ENCODE peak calls at places on chromosomes 2 and 18, in seven cellular contexts. Q is foreskin keratinocyte; M is T follicular helper cell; J is NCI-H69; R is GM06990; T is T-cell; G is stimulated activated CD4-positive, alpha-beta T cell treated with anti-CD3 and anti-CD28 coated beads, Interleukin-2, amount 100 ng/mL, for 48 hours. V is an unnamed sample.

GRCh38 chr2:109422071-109422757 is 191.6 kb downstream of the SEPTIN10 start:
- DNase-seq in Q (no peak), M (no peak), J (no peak), R (no peak), T (no peak), G (no peak), V (no peak)

GRCh38 chr2:111624401-111625156 is 259.4 kb downstream of the ANAPC1 start:
- DNase-seq in Q (peak; percentile 60), M (no peak), J (no peak), R (no peak), T (no peak), G (no peak), V (no peak)

GRCh38 chr18:12236934-12237832 is 17.0 kb upstream of the CIDEA start:
- DNase-seq in Q (peak; percentile 22), M (peak; percentile 23), J (peak; percentile 70), R (peak; percentile 70), T (peak; percentile 50), G (peak; percentile 73), V (peak; percentile 63)

GRCh38 chr18:77622009-77622692 is 372.5 kb downstream of the GALR1 start:
- DNase-seq in Q (no peak), M (no peak), J (no peak), R (no peak), T (no peak), G (no peak), V (no peak)

GRCh38 chr2:203691149-203691548 is 15.3 kb upstream of the CD28 start:
- DNase-seq in Q (no peak), M (no peak), J (no peak), R (no peak), T (no peak), G (no peak), V (no peak)

GRCh38 chr2:133841905-133842304 is 273.6 kb upstream of the NCKAP5 start:
- DNase-seq in Q (peak; percentile 98), M (no peak), J (no peak), R (no peak), T (no peak), G (no peak), V (no peak)

GRCh38 chr18:53605198-53605597 is 619.3 kb downstream of the MBD2 start:
- DNase-seq in Q (no peak), M (no peak), J (no peak), R (no peak), T (no peak), G (no peak), V (no peak)

GRCh38 chr2:197255550-197255949 is 55.0 kb downstream of the ANKRD44 start:
- DNase-seq in Q (no peak), M (peak; percentile 47), J (peak; percentile 64), R (peak; percentile 83), T (peak; percentile 69), G (peak; percentile 67), V (peak; percentile 44)

GRCh38 chr18:48409591-48410094 is 460 bp upstream of the ZBTB7C start:
- DNase-seq in Q (no peak), M (no peak), J (peak; percentile 93), R (peak; percentile 15), T (no peak), G (no peak), V (peak; percentile 47)

GRCh38 chr2:23988371-23988770 is 21.5 kb upstream of the MFSD2B start:
- DNase-seq in Q (no peak), M (no peak), J (peak; percentile 25), R (no peak), T (no peak), G (no peak), V (no peak)

GRCh38 chr2:100646039-100646438 is 83.2 kb downstream of the PDCL3 start:
- DNase-seq in Q (no peak), M (no peak), J (no peak), R (no peak), T (no peak), G (no peak), V (no peak)

GRCh38 chr2:29920130-29920577 is 1.2 kb downstream of the ALK start:
- DNase-seq in Q (peak; percentile 25), M (peak; percentile 31), J (peak; percentile 53), R (peak; percentile 36), T (peak; percentile 35), G (peak; percentile 33), V (peak; percentile 81)

GRCh38 chr2:168515502-168515901 is 59.4 kb downstream of the CERS6 start:
- DNase-seq in Q (peak; percentile 73), M (no peak), J (no peak), R (no peak), T (no peak), G (no peak), V (no peak)

GRCh38 chr18:35691625-35692024 is 110.1 kb downstream of the GALNT1 start:
- DNase-seq in Q (no peak), M (no peak), J (no peak), R (no peak), T (no peak), G (no peak), V (no peak)

GRCh38 chr2:232236200-232236599 is 142.4 kb upstream of the ALPP start:
- DNase-seq in Q (peak; percentile 79), M (no peak), J (peak; percentile 83), R (peak; percentile 66), T (no peak), G (no peak), V (no peak)

GRCh38 chr2:238955648-238956531 is 108.0 kb downstream of the TWIST2 start:
- DNase-seq in Q (peak; percentile 25), M (no peak), J (no peak), R (no peak), T (no peak), G (no peak), V (no peak)

GRCh38 chr2:218605438-218605837 is 2.3 kb upstream of the PLCD4 start:
- DNase-seq in Q (no peak), M (no peak), J (peak; percentile 91), R (no peak), T (no peak), G (no peak), V (no peak)

GRCh38 chr2:33033524-33034150 is 86.9 kb downstream of the LTBP1 start:
- DNase-seq in Q (no peak), M (no peak), J (peak; percentile 89), R (no peak), T (no peak), G (no peak), V (peak; percentile 61)

GRCh38 chr2:20050104-20050711 is 1.2 kb downstream of the LAPTM4A start:
- DNase-seq in Q (peak; percentile 75), M (peak; percentile 21), J (peak; percentile 94), R (peak; percentile 39), T (peak; percentile 36), G (no peak), V (no peak)

GRCh38 chr2:224847961-224848850 is 132.0 kb upstream of the CCDC195 start:
- DNase-seq in Q (peak; percentile 94), M (no peak), J (peak; percentile 79), R (no peak), T (no peak), G (no peak), V (peak; percentile 27)

GRCh38 chr2:143321994-143322393 is 192.8 kb downstream of the ARHGAP15 start:
- DNase-seq in Q (peak; percentile 8), M (no peak), J (no peak), R (no peak), T (no peak), G (no peak), V (no peak)

GRCh38 chr2:68857855-68858456 is 13.2 kb downstream of the BMP10 start:
- DNase-seq in Q (peak; percentile 11), M (no peak), J (no peak), R (peak; percentile 22), T (no peak), G (no peak), V (no peak)

GRCh38 chr2:168416555-168416954 is 39.5 kb upstream of the CERS6 start:
- DNase-seq in Q (no peak), M (no peak), J (no peak), R (no peak), T (no peak), G (no peak), V (no peak)

GRCh38 chr2:7627587-7627986 is 710.4 kb downstream of the RNF144A start:
- DNase-seq in Q (no peak), M (no peak), J (no peak), R (no peak), T (no peak), G (no peak), V (no peak)

GRCh38 chr2:239817011-239817490 is 208.1 kb downstream of the NDUFA10 start:
- DNase-seq in Q (no peak), M (no peak), J (no peak), R (no peak), T (no peak), G (no peak), V (no peak)

GRCh38 chr18:46625069-46625468 is 32.0 kb downstream of the LOXHD1 start:
- DNase-seq in Q (no peak), M (no peak), J (no peak), R (no peak), T (no peak), G (no peak), V (no peak)

GRCh38 chr2:47738331-47738730 is 44.6 kb upstream of the MSH6 start:
- DNase-seq in Q (no peak), M (no peak), J (no peak), R (no peak), T (no peak), G (no peak), V (no peak)

GRCh38 chr2:100416939-100417744 is at the start of gene CHST10:
- DNase-seq in Q (peak; percentile 34), M (peak; percentile 7), J (peak; percentile 72), R (peak; percentile 81), T (peak; percentile 39), G (peak; percentile 41), V (peak; percentile 70)

GRCh38 chr2:126771501-126772195 is 115.7 kb downstream of the GYPC start:
- DNase-seq in Q (no peak), M (no peak), J (no peak), R (no peak), T (no peak), G (no peak), V (no peak)

GRCh38 chr2:72543527-72544216 is 282.2 kb downstream of the EXOC6B start:
- DNase-seq in Q (no peak), M (no peak), J (peak; percentile 4), R (no peak), T (no peak), G (no peak), V (no peak)

GRCh38 chr18:32096936-32097335 is 5.3 kb downstream of the RNF138 start:
- DNase-seq in Q (no peak), M (no peak), J (no peak), R (no peak), T (no peak), G (no peak), V (no peak)

GRCh38 chr2:229855116-229855515 is 66.7 kb downstream of the TRIP12 start:
- DNase-seq in Q (no peak), M (no peak), J (no peak), R (no peak), T (no peak), G (no peak), V (no peak)

GRCh38 chr2:66874411-66874810 is 439.5 kb downstream of the MEIS1 start:
- DNase-seq in Q (no peak), M (no peak), J (peak; percentile 47), R (no peak), T (no peak), G (no peak), V (no peak)

GRCh38 chr2:119265693-119266066 is 42.0 kb downstream of the STEAP3 start:
- DNase-seq in Q (no peak), M (no peak), J (no peak), R (no peak), T (no peak), G (no peak), V (no peak)

GRCh38 chr18:74476154-74476553 is 19.0 kb upstream of the DIPK1C start:
- DNase-seq in Q (no peak), M (no peak), J (peak; percentile 67), R (no peak), T (no peak), G (no peak), V (peak; percentile 51)

GRCh38 chr2:39778233-39778632 is 825 bp downstream of the THUMPD2 start:
- DNase-seq in Q (no peak), M (no peak), J (peak; percentile 33), R (no peak), T (no peak), G (no peak), V (no peak)

GRCh38 chr2:239773377-239774141 is 251.6 kb downstream of the NDUFA10 start:
- DNase-seq in Q (no peak), M (no peak), J (no peak), R (no peak), T (no peak), G (no peak), V (no peak)

GRCh38 chr2:227536445-227536844 is 62.2 kb upstream of the SCYGR2 start:
- DNase-seq in Q (no peak), M (no peak), J (peak; percentile 60), R (no peak), T (no peak), G (no peak), V (no peak)

V was measured in mesendoderm.